ENCODE peak calls at places on chromosomes 7 and 10, in four cellular contexts. One of them, this sample, is unnamed.

GRCh38 chr7:100641463-100641859 is at the start of gene TFR2:
- DNase-seq in AG20443: no peak
- DNase-seq in activated effector memory CD4-positive, alpha-beta T cell treated with Interleukin-2 at 50 U/mL for 16 hours: no peak
- DNase-seq in IMR-90: no peak
- DNase-seq in this sample: no peak

GRCh38 chr7:7772385-7772784 is 54.0 kb upstream of the RPA3 start:
- DNase-seq in AG20443: no peak
- DNase-seq in IMR-90: peak
- DNase-seq in activated effector memory CD4-positive, alpha-beta T cell treated with Interleukin-2 at 50 U/mL for 16 hours: no peak
- DNase-seq in this sample: no peak

GRCh38 chr10:69009360-69009759 is 20.8 kb downstream of the KIFBP start:
- DNase-seq in AG20443: peak
- DNase-seq in IMR-90: peak
- DNase-seq in activated effector memory CD4-positive, alpha-beta T cell treated with Interleukin-2 at 50 U/mL for 16 hours: no peak
- DNase-seq in this sample: no peak

GRCh38 chr7:10973942-10974716 is 457 bp downstream of the PHF14 start:
- DNase-seq in IMR-90: peak
- DNase-seq in activated effector memory CD4-positive, alpha-beta T cell treated with Interleukin-2 at 50 U/mL for 16 hours: no peak
- DNase-seq in AG20443: peak
- DNase-seq in this sample: peak

GRCh38 chr7:155009570-155010157 is 6.7 kb upstream of the PAXIP1 start:
- DNase-seq in IMR-90: no peak
- DNase-seq in AG20443: no peak
- DNase-seq in activated effector memory CD4-positive, alpha-beta T cell treated with Interleukin-2 at 50 U/mL for 16 hours: no peak
- DNase-seq in this sample: no peak

GRCh38 chr7:103859699-103860098 is 129.8 kb downstream of the RELN start:
- DNase-seq in AG20443: no peak
- DNase-seq in IMR-90: peak
- DNase-seq in activated effector memory CD4-positive, alpha-beta T cell treated with Interleukin-2 at 50 U/mL for 16 hours: no peak
- DNase-seq in this sample: no peak

GRCh38 chr7:141366098-141366621 is 185.1 kb upstream of the AGK start:
- DNase-seq in IMR-90: no peak
- DNase-seq in AG20443: no peak
- DNase-seq in activated effector memory CD4-positive, alpha-beta T cell treated with Interleukin-2 at 50 U/mL for 16 hours: no peak
- DNase-seq in this sample: no peak

GRCh38 chr10:44983895-44984278 is 5.3 kb upstream of the DEPP1 start:
- DNase-seq in activated effector memory CD4-positive, alpha-beta T cell treated with Interleukin-2 at 50 U/mL for 16 hours: no peak
- DNase-seq in AG20443: no peak
- DNase-seq in IMR-90: no peak
- DNase-seq in this sample: no peak

GRCh38 chr10:115141254-115141653 is 48.1 kb downstream of the ATRNL1 start:
- DNase-seq in activated effector memory CD4-positive, alpha-beta T cell treated with Interleukin-2 at 50 U/mL for 16 hours: no peak
- DNase-seq in IMR-90: peak
- DNase-seq in AG20443: peak
- DNase-seq in this sample: no peak

GRCh38 chr7:28224172-28224571 is 43.6 kb upstream of the JAZF1 start:
- DNase-seq in IMR-90: no peak
- DNase-seq in AG20443: no peak
- DNase-seq in activated effector memory CD4-positive, alpha-beta T cell treated with Interleukin-2 at 50 U/mL for 16 hours: no peak
- DNase-seq in this sample: no peak

This sample was measured in colonic mucosa.